ENCODE peak calls at places on chromosomes 3 and 15, in nine cellular contexts. N, M, J, T, O, G, W, Q and F are unnamed samples.

GRCh38 chr15:59968314-59968713 is 35.8 kb upstream of the FOXB1 start:
- DNase-seq in W (no peak), N (no peak), J (no peak), T (no peak), M (no peak), O (no peak), G (no peak), Q (no peak), F (no peak)

GRCh38 chr3:178719036-178719635 is 182.9 kb downstream of the KCNMB2 start:
- DNase-seq in Q (no peak), J (no peak), G (no peak), N (peak), M (no peak), O (no peak), W (no peak), T (no peak), F (no peak)

GRCh38 chr3:94395851-94396250 is 333.0 kb downstream of the NSUN3 start:
- DNase-seq in G (no peak), J (no peak), Q (no peak), W (no peak), M (no peak), O (no peak), N (no peak), T (no peak), F (no peak)

GRCh38 chr3:113214917-113215595 is 3.7 kb downstream of the BOC start:
- DNase-seq in M (peak), Q (no peak), J (no peak), G (no peak), O (no peak), N (no peak), W (no peak), T (no peak), F (no peak)

GRCh38 chr3:31486865-31487533 is 45.7 kb upstream of the STT3B start:
- DNase-seq in Q (no peak), O (no peak), T (no peak), M (no peak), J (no peak), W (no peak), G (no peak), N (no peak), F (peak)

GRCh38 chr3:39882111-39882510 is 72.7 kb downstream of the MYRIP start:
- DNase-seq in T (no peak), M (no peak), Q (no peak), W (no peak), N (no peak), O (no peak), G (no peak), J (no peak), F (no peak)

GRCh38 chr15:91291673-91292072 is 191.6 kb downstream of the SV2B start:
- DNase-seq in J (no peak), T (no peak), M (peak), Q (no peak), W (peak), N (no peak), G (no peak), O (no peak), F (no peak)

GRCh38 chr3:30646181-30646876 is 39.9 kb downstream of the TGFBR2 start:
- DNase-seq in Q (no peak), G (no peak), N (no peak), T (no peak), O (no peak), J (no peak), M (peak), W (no peak), F (no peak)

GRCh38 chr3:186318135-186318534 is 43.9 kb downstream of the DGKG start:
- DNase-seq in O (no peak), T (no peak), N (no peak), W (no peak), G (no peak), M (peak), Q (no peak), J (no peak), F (no peak)

GRCh38 chr3:139293665-139294023 is 50.2 kb upstream of the MRPS22 start:
- DNase-seq in T (no peak), G (no peak), N (no peak), Q (no peak), M (no peak), W (no peak), J (no peak), O (no peak), F (no peak)

GRCh38 chr15:58387130-58387529 is 44.7 kb upstream of the LIPC start:
- DNase-seq in W (no peak), Q (no peak), G (no peak), N (no peak), T (no peak), M (peak), J (no peak), O (no peak), F (no peak)

GRCh38 chr3:113541519-113541918 is 9.2 kb downstream of the SIDT1 start:
- DNase-seq in W (no peak), N (no peak), O (no peak), G (no peak), M (no peak), T (no peak), Q (no peak), J (no peak), F (no peak)

GRCh38 chr3:56254835-56255234 is 213.4 kb downstream of the ERC2 start:
- DNase-seq in M (no peak), J (no peak), W (peak), T (no peak), N (no peak), O (no peak), Q (no peak), G (no peak), F (no peak)

GRCh38 chr3:115401298-115401697 is 222.0 kb upstream of the GAP43 start:
- DNase-seq in W (no peak), O (no peak), G (no peak), J (no peak), Q (no peak), T (no peak), M (peak), N (no peak), F (no peak)

GRCh38 chr3:96966181-96966929 is 152.0 kb downstream of the EPHA6 start:
- DNase-seq in Q (no peak), O (no peak), T (no peak), G (no peak), M (no peak), J (no peak), W (no peak), N (no peak), F (no peak)

GRCh38 chr3:194165619-194166018 is 29.7 kb downstream of the HES1 start:
- DNase-seq in T (no peak), M (no peak), N (no peak), Q (no peak), W (no peak), J (no peak), O (no peak), G (no peak), F (no peak)

GRCh38 chr3:9147215-9147895 is 102.1 kb downstream of the SRGAP3 start:
- DNase-seq in N (no peak), Q (no peak), M (no peak), O (no peak), G (no peak), W (no peak), T (no peak), J (no peak), F (no peak)

GRCh38 chr3:71226565-71227281 is 356.8 kb downstream of the FOXP1 start:
- DNase-seq in O (no peak), G (peak), M (no peak), Q (no peak), W (no peak), N (no peak), J (peak), T (peak), F (no peak)

GRCh38 chr15:45641374-45641778 is 6.5 kb downstream of the SQOR start:
- DNase-seq in M (peak), N (peak), O (peak), W (no peak), Q (no peak), J (no peak), T (no peak), G (peak), F (peak)

GRCh38 chr3:188792788-188793187 is 379.0 kb upstream of the TPRG1 start:
- DNase-seq in G (no peak), O (no peak), Q (no peak), M (no peak), W (peak), T (no peak), N (no peak), J (no peak), F (no peak)

GRCh38 chr3:140207541-140207940 is 272.6 kb downstream of the CLSTN2 start:
- DNase-seq in T (no peak), G (no peak), O (no peak), Q (no peak), M (no peak), J (no peak), W (no peak), N (no peak), F (no peak)

GRCh38 chr3:39135170-39135805 is 18.1 kb downstream of the CSRNP1 start:
- DNase-seq in W (no peak), T (no peak), Q (no peak), M (no peak), N (no peak), J (no peak), G (no peak), O (no peak), F (no peak)

GRCh38 chr3:16290007-16290826 is 25.2 kb downstream of the OXNAD1 start:
- DNase-seq in J (peak), W (peak), M (peak), T (no peak), G (peak), O (peak), N (peak), Q (no peak), F (peak)

GRCh38 chr15:67101981-67102929 is 36.9 kb downstream of the SMAD3 start:
- DNase-seq in M (peak), W (no peak), Q (no peak), J (peak), O (no peak), N (no peak), T (peak), G (peak), F (no peak)

GRCh38 chr15:57994468-57995154 is 70.9 kb downstream of the ALDH1A2 start:
- DNase-seq in T (no peak), J (no peak), G (no peak), M (no peak), W (no peak), N (no peak), O (no peak), Q (no peak), F (no peak)